ENCODE peak calls at places on chromosomes 16 and 17, in eight cellular contexts. J, U, W, A, B, P, X and Y are unnamed samples.

GRCh38 chr16:66315210-66315825 is 51.2 kb upstream of the CDH5 start:
- DNase-seq in J (no peak), U (peak), W (peak), A (peak), B (peak), P (peak), X (peak), Y (no peak)

GRCh38 chr16:81551821-81552304 is 107.3 kb downstream of the CMIP start:
- DNase-seq in J (no peak), U (no peak), W (no peak), A (no peak), B (no peak), P (no peak), X (no peak), Y (no peak)

GRCh38 chr17:48961516-48962233 is 6.7 kb downstream of the GIP start:
- DNase-seq in J (no peak), U (no peak), W (no peak), A (peak), B (no peak), P (no peak), X (peak), Y (no peak)

GRCh38 chr17:81364278-81365147 is 30.7 kb upstream of the BAHCC1 start:
- DNase-seq in J (no peak), U (no peak), W (no peak), A (no peak), B (no peak), P (no peak), X (no peak), Y (no peak)

GRCh38 chr16:17374668-17375255 is 96.0 kb downstream of the XYLT1 start:
- DNase-seq in J (no peak), U (no peak), W (no peak), A (no peak), B (no peak), P (no peak), X (no peak), Y (no peak)

GRCh38 chr17:29559640-29560039 is 7.2 kb downstream of the ABHD15 start:
- DNase-seq in J (no peak), U (no peak), W (no peak), A (no peak), B (no peak), P (no peak), X (no peak), Y (no peak)

GRCh38 chr17:32227910-32228309 is 37.7 kb upstream of the RHBDL3 start:
- DNase-seq in J (no peak), U (no peak), W (no peak), A (no peak), B (no peak), P (peak), X (no peak), Y (no peak)

GRCh38 chr16:2186505-2186904 is 9.9 kb downstream of the CASKIN1 start:
- DNase-seq in J (no peak), U (no peak), W (no peak), A (no peak), B (no peak), P (no peak), X (no peak), Y (no peak)

GRCh38 chr17:2749058-2749783 is at the start of gene CCDC92B:
- DNase-seq in J (no peak), U (no peak), W (no peak), A (no peak), B (no peak), P (no peak), X (no peak), Y (no peak)

GRCh38 chr16:27945233-27945975 is 118.1 kb downstream of the GSG1L start:
- DNase-seq in J (no peak), U (no peak), W (no peak), A (no peak), B (peak), P (no peak), X (no peak), Y (peak)
- TF ChIP-seq EP300 in J (no peak), U (no peak), W (no peak), A (no peak), B (no peak), P (no peak), X (no peak), Y (no peak)

DNA sequence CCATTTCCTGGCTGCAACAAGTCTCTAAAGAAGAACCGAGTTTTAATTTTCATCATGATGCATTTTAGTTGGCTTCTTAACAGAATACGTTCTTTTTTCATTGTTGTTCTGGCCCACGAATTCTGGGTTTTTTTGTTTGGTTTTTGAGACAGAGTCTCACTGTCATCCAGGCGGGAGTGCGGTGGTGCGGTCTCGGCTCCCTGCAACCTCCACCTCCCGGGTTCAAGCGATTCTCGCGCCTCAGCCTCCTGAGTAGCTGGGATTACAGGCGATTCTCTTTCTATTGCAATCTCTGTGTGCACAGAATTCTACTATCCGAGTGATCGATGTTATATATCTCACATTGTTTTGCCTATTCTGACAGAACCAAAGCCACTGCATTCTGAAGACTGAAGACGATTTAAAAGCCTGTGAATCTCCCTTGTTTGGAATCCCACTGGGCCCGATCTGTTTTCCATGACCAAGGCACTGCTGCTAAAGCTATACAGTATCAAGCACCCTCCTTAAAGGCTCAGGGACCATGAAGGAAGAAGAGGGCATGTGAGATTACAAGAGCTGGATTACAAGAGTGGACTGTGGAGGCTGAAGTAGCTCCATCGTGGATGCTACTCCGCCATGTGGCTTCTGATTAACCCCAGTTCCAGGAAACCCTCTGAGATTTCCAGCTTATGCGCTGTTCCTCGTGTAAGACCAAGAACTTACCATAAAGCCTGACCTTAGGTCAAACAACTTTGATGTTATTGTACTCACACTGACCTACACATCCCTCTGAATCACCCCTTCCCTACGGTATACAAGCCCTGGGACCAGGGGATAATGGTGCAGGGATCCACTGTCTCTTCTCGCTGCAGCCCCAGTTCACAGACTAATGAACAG is 44.3 kb downstream of the ADCY9 start:
- DNase-seq in J (no peak), U (no peak), W (no peak), A (no peak), B (no peak), P (no peak), X (no peak), Y (no peak)
- TF ChIP-seq EP300 in J (no peak), U (no peak), W (no peak), A (no peak), B (no peak), P (no peak), X (no peak), Y (no peak)

GRCh38 chr17:7820231-7820630 is 13.8 kb upstream of the KDM6B start:
- DNase-seq in J (no peak), U (no peak), W (no peak), A (no peak), B (no peak), P (no peak), X (no peak), Y (no peak)

GRCh38 chr17:7822126-7822525 is 11.9 kb upstream of the KDM6B start:
- DNase-seq in J (no peak), U (no peak), W (no peak), A (no peak), B (no peak), P (no peak), X (no peak), Y (no peak)

GRCh38 chr17:7823581-7824001 is 10.4 kb upstream of the KDM6B start:
- DNase-seq in J (no peak), U (no peak), W (no peak), A (no peak), B (no peak), P (no peak), X (no peak), Y (no peak)

GRCh38 chr17:7824021-7824924 is 9.7 kb upstream of the KDM6B start:
- DNase-seq in J (no peak), U (no peak), W (no peak), A (no peak), B (no peak), P (no peak), X (no peak), Y (no peak)

GRCh38 chr17:7825206-7825980 is 8.6 kb upstream of the KDM6B start:
- DNase-seq in J (no peak), U (no peak), W (no peak), A (peak), B (no peak), P (no peak), X (peak), Y (no peak)
- TF ChIP-seq EP300 in J (no peak), U (no peak), W (no peak), A (no peak), B (no peak), P (no peak), X (no peak), Y (no peak)

DNA sequence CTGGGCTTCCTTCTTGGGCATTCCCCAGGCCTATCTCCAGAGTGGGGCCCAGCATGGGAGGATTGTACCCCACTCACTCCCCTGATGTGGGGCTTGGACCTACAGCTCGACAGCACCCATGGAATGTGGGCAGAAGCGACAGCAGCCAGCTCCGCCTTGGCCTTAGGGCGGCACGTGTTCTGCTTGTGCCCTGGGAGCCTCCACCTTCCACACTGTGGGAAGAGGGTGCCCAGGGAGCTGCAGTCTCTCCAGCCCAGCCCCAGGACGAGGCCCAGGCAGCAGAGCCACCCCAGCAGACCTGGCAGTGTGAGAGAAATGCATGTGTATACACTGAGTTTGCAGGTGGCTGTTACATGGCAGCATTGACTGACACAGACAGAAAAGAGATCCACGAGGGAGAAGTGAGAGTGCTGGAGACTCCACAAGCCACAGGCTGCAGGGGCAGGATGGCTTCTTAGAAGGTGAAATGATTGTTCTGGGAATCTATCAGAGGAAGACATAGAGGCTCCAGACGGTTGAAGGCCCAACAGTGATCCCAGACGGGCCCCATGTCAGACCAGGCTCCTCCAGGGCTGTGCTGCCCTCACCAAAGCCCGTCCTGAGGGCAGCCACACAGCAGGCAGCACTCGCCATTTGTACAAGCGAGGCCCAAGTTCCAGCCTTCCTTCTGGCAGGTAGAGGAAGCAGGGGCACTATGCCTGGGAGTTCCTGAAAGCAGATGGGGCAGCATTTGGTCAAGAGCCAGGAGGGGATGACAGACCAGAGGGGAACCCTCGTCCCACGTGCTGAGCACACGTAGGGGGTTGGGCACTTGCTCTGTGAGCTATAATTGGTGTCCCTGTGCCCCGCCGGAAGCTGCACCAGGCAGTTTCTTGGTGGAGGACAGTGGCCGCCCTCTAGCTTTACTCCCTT is 2.8 kb upstream of the DNASE1 start:
- DNase-seq in J (no peak), U (no peak), W (no peak), A (no peak), B (peak), P (no peak), X (no peak), Y (peak)
- TF ChIP-seq EP300 in J (no peak), U (no peak), W (no peak), A (no peak), B (no peak), P (no peak), X (no peak), Y (no peak)

DNA sequence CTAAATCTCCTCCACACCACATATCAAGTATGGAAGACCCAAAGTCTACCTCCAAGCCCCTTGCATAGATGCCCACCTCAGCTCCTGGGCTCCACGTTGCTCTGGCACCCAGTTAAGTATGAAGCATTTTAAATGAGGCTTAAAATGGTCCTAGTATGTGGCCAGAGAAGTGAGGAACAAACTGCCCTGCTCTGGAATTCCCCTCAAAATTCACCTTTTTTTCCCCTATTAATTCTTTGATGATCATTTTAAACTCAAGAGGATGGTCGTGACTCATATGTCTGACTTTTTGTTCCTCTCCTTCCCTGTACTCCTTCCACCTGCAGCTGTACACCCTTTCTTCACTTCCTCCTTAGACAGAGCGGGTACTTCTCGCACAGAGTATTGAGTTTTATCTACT is 234.5 kb upstream of the MYOCD start:
- DNase-seq in J (no peak), U (no peak), W (no peak), A (no peak), B (no peak), P (no peak), X (no peak), Y (no peak)
- TF ChIP-seq EP300 in J (no peak), U (no peak), W (no peak), A (no peak), B (no peak), P (no peak), X (no peak), Y (no peak)

GRCh38 chr17:50115744-50116143 is 14.2 kb downstream of the SAMD14 start:
- DNase-seq in J (no peak), U (peak), W (no peak), A (no peak), B (peak), P (no peak), X (no peak), Y (no peak)
- TF ChIP-seq EP300 in J (no peak), U (no peak), W (no peak), A (no peak), B (no peak), P (no peak), X (no peak), Y (no peak)

DNA sequence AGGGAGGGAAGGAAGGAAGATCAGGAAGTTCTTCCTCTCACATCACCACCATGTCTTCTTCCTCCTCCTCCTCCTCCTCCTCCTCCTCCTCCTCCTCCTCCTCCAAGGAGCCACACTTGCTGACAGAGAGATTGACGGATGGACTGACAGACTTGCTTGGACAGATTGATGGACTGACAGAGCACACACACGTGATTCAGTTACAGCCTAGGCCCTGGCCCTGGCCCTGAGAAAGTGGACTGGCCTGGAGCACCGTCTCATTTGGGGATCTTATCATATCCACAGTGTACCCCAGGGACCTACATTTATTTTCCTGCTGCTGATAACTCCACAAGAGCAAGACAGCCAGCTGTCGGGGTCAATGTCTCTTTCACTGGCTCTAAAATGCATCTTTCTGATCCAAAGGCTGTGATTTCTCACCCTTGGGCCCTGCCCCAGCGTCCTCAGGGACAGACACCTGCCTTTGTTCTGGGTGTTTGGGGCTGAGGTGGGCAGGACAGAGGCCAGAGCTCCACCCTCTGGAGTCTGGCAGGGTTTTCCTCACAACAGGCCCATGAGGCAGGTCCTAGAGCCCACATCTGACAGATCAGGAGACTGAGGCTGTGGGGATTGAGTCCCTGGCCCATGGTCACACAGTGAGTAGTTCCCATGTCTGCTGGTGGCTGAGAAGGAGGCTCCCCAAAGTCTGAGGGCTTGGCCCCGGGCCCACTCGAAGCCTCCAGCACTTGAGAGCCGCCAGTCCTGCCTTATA is 2.3 kb upstream of the P2RX1 start:
- DNase-seq in J (no peak), U (no peak), W (no peak), A (no peak), B (no peak), P (no peak), X (no peak), Y (no peak)
- TF ChIP-seq EP300 in J (no peak), U (no peak), W (no peak), A (no peak), B (no peak), P (no peak), X (no peak), Y (no peak)

DNA sequence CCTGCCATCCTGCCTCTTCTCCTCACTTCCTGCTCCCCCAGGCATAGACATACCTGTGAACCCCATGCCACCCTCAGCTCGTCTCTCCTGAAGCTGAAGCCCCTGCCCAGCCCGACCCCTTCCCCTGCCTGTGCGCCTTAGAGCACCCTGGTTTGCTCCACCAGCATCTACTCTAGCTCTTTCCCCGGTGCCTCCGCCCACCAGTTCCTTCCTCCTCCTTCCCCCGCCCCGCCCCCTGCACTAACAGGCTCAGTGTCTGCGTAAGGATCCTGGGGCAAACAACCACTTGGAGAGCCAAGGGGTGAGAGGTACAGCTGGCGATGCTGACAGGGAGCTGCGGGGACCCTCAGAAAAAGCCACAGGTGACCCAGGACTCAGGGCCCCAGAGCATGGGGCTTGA is 1.9 kb downstream of the GPR142 start:
- DNase-seq in J (no peak), U (no peak), W (peak), A (no peak), B (peak), P (no peak), X (no peak), Y (no peak)
- TF ChIP-seq EP300 in J (no peak), U (no peak), W (no peak), A (no peak), B (no peak), P (no peak), X (no peak), Y (no peak)

DNA sequence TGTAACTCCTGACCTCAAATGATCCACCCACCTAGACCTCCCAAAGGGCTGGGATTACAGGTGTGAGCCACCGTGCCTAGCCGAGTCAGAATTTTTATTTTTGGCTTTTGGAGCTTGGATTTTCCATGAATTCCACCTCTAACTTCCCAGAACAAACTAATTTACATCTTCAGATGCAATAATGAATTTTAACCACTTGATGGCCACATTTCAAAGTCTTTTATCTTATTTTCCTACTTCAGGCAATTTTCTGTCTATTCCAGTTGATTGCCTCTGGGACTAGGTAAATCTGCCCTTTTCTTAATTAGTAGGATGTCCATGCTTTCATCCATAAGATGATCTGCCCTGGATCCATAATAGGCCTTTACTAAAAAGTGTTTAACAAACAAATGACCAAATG is 156.4 kb upstream of the ANKFN1 start:
- DNase-seq in J (no peak), U (no peak), W (no peak), A (no peak), B (no peak), P (no peak), X (no peak), Y (no peak)
- TF ChIP-seq EP300 in J (no peak), U (no peak), W (no peak), A (no peak), B (no peak), P (no peak), X (no peak), Y (no peak)

DNA sequence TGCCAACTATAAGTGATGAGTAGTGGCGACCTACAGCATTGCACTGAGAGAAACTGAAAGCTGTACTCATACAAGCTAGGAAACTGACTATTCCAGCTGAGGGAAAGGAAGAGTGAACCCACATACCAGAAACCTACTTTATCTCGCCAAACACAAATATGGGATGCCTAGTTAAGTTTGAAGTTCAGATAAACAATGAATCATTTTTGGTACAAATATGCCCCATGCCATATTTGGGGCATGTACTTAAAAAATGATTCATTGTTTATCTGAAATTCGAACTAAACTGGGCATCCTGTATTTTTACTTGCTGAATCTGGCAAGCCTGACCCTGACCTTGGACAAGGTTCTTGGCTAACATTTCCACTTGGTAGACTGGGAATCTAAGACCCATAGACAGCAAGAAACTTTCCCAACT is 527.8 kb upstream of the PSMD7 start:
- DNase-seq in J (no peak), U (no peak), W (no peak), A (no peak), B (no peak), P (no peak), X (no peak), Y (no peak)
- TF ChIP-seq EP300 in J (no peak), U (no peak), W (no peak), A (no peak), B (no peak), P (no peak), X (no peak), Y (no peak)